ENCODE peak calls at places on chromosomes 11 and 22, in ten cellular contexts. H is type B pancreatic cell; U is NCI-H774; G is NCI-H1105 treated with DMSO at 0.1 percent for 48 hours; K is skeletal muscle cell; N is OCI-LY7; Y is activated T-cell treated with anti-CD3 and anti-CD28 coated beads, Interleukin-2, amount 50 U/mL, for 4 hours; V is EH; D is NCI-H1417 treated with DMSO at 0.1 percent for 48 hours; S is BE2C. I is an unnamed sample.
A peak's percentile ranks its signal among the peaks of the same experiment; 100 is the strongest.

GRCh38 chr11:3685923-3686322 is 14.7 kb upstream of the CHRNA10 start:
- DNase-seq in S (no peak), V (no peak), U (no peak), Y (no peak), D (no peak), G (no peak), H (no peak), N (no peak), K (no peak), I (no peak)

GRCh38 chr22:43378011-43378704 is 33.7 kb upstream of the MPPED1 start:
- DNase-seq in S (no peak), V (peak; percentile 42), H (no peak), K (no peak), N (no peak), U (no peak), G (peak; percentile 31), D (no peak), Y (no peak), I (peak; percentile 94)

GRCh38 chr22:40044870-40045834 is 50.4 kb downstream of the FAM83F start:
- DNase-seq in G (peak; percentile 27), S (peak; percentile 40), D (no peak), U (peak; percentile 8), Y (peak; percentile 65), N (peak; percentile 89), H (peak; percentile 74), V (peak; percentile 37), K (no peak), I (peak; percentile 82)

GRCh38 chr11:93903989-93904388 is 53.6 kb upstream of the VSTM5 start:
- DNase-seq in H (no peak), N (no peak), U (no peak), Y (no peak), S (no peak), G (peak; percentile 28), D (no peak), V (no peak), K (no peak), I (no peak)

GRCh38 chr11:50174189-50174588 is 141.5 kb downstream of the OR4C45 start:
- DNase-seq in D (no peak), H (no peak), Y (no peak), U (no peak), K (peak; percentile 4), S (no peak), N (no peak), G (peak; percentile 38), V (peak; percentile 16), I (no peak)

GRCh38 chr11:79321282-79321681 is 119.5 kb downstream of the TENM4 start:
- DNase-seq in D (no peak), U (no peak), Y (no peak), V (no peak), S (no peak), K (peak; percentile 54), N (no peak), H (no peak), G (no peak), I (no peak)

GRCh38 chr11:131713529-131714134 is 343.2 kb downstream of the NTM start:
- DNase-seq in H (no peak), U (no peak), S (no peak), K (no peak), N (no peak), D (no peak), G (no peak), V (no peak), Y (no peak), I (no peak)

GRCh38 chr11:75667831-75668507 is 869 bp downstream of the MAP6 start:
- DNase-seq in K (no peak), D (peak; percentile 65), Y (no peak), V (peak; percentile 64), G (peak; percentile 77), H (peak; percentile 75), U (peak; percentile 77), N (no peak), S (peak; percentile 89), I (peak; percentile 57)

GRCh38 chr22:22349455-22349836 is 104.9 kb downstream of the VPREB1 start:
- DNase-seq in G (no peak), H (no peak), D (no peak), N (no peak), V (no peak), U (no peak), S (no peak), Y (no peak), K (no peak), I (no peak)

GRCh38 chr11:10693509-10694071 is at the start of gene IRAG1:
- DNase-seq in U (no peak), Y (no peak), D (no peak), H (no peak), V (peak; percentile 91), G (no peak), N (no peak), S (peak; percentile 46), K (no peak), I (no peak)

GRCh38 chr11:114399490-114399889 is 821 bp downstream of the C11orf71 start:
- DNase-seq in G (no peak), U (no peak), H (no peak), K (no peak), S (no peak), D (no peak), N (no peak), V (no peak), Y (no peak), I (peak; percentile 7)

GRCh38 chr11:61542024-61542461 is 33.5 kb downstream of the LRRC10B start:
- DNase-seq in G (peak; percentile 25), V (no peak), K (no peak), Y (no peak), S (peak; percentile 41), D (no peak), N (no peak), U (no peak), H (no peak), I (no peak)